ENCODE peak calls at places on chromosome 7, in four cellular contexts. X is Karpas-422, P is HEK293T, N is H7. Q is an unnamed sample.

GRCh38 chr7:226281-226882 is 34.0 kb downstream of the FAM20C start:
- DNase-seq in X (no peak), P (no peak), N (no peak), Q (no peak)

GRCh38 chr7:64181586-64181985 is 25.4 kb upstream of the ZNF735 start:
- DNase-seq in X (no peak), P (no peak), N (no peak), Q (no peak)

GRCh38 chr7:128827971-128828711 is 2.1 kb upstream of the FLNC start:
- DNase-seq in X (no peak), P (no peak), N (no peak), Q (no peak)

GRCh38 chr7:75654855-75655254 is 83.9 kb downstream of the HIP1 start:
- DNase-seq in X (no peak), P (no peak), N (no peak), Q (no peak)

GRCh38 chr7:6227294-6227846 is 45.1 kb downstream of the CYTH3 start:
- DNase-seq in X (no peak), P (no peak), N (no peak), Q (no peak)

GRCh38 chr7:146115665-146116451 is 743 bp upstream of the CNTNAP2 start:
- DNase-seq in X (no peak), P (peak; percentile 92), N (peak; percentile 88), Q (peak; percentile 59)

GRCh38 chr7:121352323-121352722 is 23.5 kb downstream of the WNT16 start:
- DNase-seq in X (no peak), P (no peak), N (no peak), Q (no peak)

GRCh38 chr7:154929006-154929726 is 73.8 kb downstream of the PAXIP1 start:
- DNase-seq in X (peak; percentile 53), P (no peak), N (no peak), Q (peak; percentile 17)

GRCh38 chr7:135377171-135377570 is 132.7 kb downstream of the CNOT4 start:
- DNase-seq in X (no peak), P (no peak), N (no peak), Q (no peak)

GRCh38 chr7:13321321-13321720 is 633.9 kb downstream of the ARL4A start:
- DNase-seq in X (no peak), P (no peak), N (no peak), Q (no peak)

GRCh38 chr7:98301693-98302470 is 20.4 kb downstream of the BRI3 start:
- DNase-seq in X (no peak), P (no peak), N (no peak), Q (no peak)

GRCh38 chr7:54333952-54334351 is 208.2 kb upstream of the VSTM2A start:
- DNase-seq in X (no peak), P (no peak), N (no peak), Q (no peak)

GRCh38 chr7:20735346-20736065 is 51.2 kb downstream of the SP8 start:
- DNase-seq in X (no peak), P (no peak), N (no peak), Q (no peak)

GRCh38 chr7:57772126-57772924 is 322.3 kb downstream of the ZNF716 start:
- DNase-seq in X (no peak), P (no peak), N (no peak), Q (no peak)

GRCh38 chr7:149839933-149840332 is 1.8 kb downstream of the ZNF862 start:
- DNase-seq in X (no peak), P (no peak), N (no peak), Q (no peak)

GRCh38 chr7:85928500-85928899 is 715.2 kb upstream of the GRM3 start:
- DNase-seq in X (no peak), P (no peak), N (peak; percentile 6), Q (no peak)

GRCh38 chr7:6553460-6554044 is 2.3 kb upstream of the GRID2IP start:
- DNase-seq in X (no peak), P (peak; percentile 39), N (peak; percentile 66), Q (no peak)

GRCh38 chr7:108561047-108561619 is 8.4 kb downstream of the THAP5 start:
- DNase-seq in X (no peak), P (no peak), N (no peak), Q (no peak)

GRCh38 chr7:102439963-102440795 is 6.8 kb downstream of the ORAI2 start:
- DNase-seq in X (no peak), P (no peak), N (peak; percentile 73), Q (no peak)

GRCh38 chr7:128893251-128894100 is 17.0 kb downstream of the KCP start:
- DNase-seq in X (no peak), P (no peak), N (peak; percentile 47), Q (no peak)

GRCh38 chr7:43248961-43249807 is 136.7 kb downstream of the HECW1 start:
- DNase-seq in X (no peak), P (peak; percentile 12), N (peak; percentile 36), Q (peak; percentile 14)

GRCh38 chr7:114921636-114922150 is at the start of gene MDFIC:
- DNase-seq in X (no peak), P (peak; percentile 42), N (peak; percentile 79), Q (peak; percentile 25)

GRCh38 chr7:128890306-128891109 is 20.0 kb downstream of the KCP start:
- DNase-seq in X (no peak), P (no peak), N (peak; percentile 89), Q (no peak)

GRCh38 chr7:39732837-39733804 is 109.7 kb downstream of the RALA start:
- DNase-seq in X (peak; percentile 99), P (peak; percentile 95), N (peak; percentile 90), Q (peak; percentile 95)

GRCh38 chr7:106812027-106812643 is 52.9 kb upstream of the PIK3CG start:
- DNase-seq in X (no peak), P (no peak), N (no peak), Q (no peak)

GRCh38 chr7:150631866-150632864 is at the start of gene GIMAP6:
- DNase-seq in X (no peak), P (no peak), N (no peak), Q (no peak)

GRCh38 chr7:132095111-132095765 is 481.0 kb downstream of the PLXNA4 start:
- DNase-seq in X (no peak), P (no peak), N (no peak), Q (no peak)

GRCh38 chr7:155685070-155685790 is 40.8 kb downstream of the RBM33 start:
- DNase-seq in X (no peak), P (no peak), N (no peak), Q (no peak)

GRCh38 chr7:16630654-16631053 is 14.9 kb downstream of the ANKMY2 start:
- DNase-seq in X (no peak), P (no peak), N (peak; percentile 14), Q (no peak)

GRCh38 chr7:51374936-51375335 is 58.3 kb upstream of the COBL start:
- DNase-seq in X (no peak), P (no peak), N (no peak), Q (no peak)

GRCh38 chr7:149831730-149832219 is 6.4 kb upstream of the ZNF862 start:
- DNase-seq in X (no peak), P (no peak), N (peak; percentile 86), Q (no peak)

GRCh38 chr7:38453187-38453586 is 178.0 kb downstream of the AMPH start:
- DNase-seq in X (no peak), P (no peak), N (no peak), Q (no peak)

GRCh38 chr7:44727346-44728262 is 21.0 kb upstream of the ZMIZ2 start:
- DNase-seq in X (no peak), P (peak; percentile 4), N (no peak), Q (no peak)

Q was measured in NCI-H526.